ENCODE peak calls at places on chromosomes 2 and 18, in nine cellular contexts. L is astrocyte of the spinal cord, E is fibroblast of lung, U is lung, R is left ventricle myocardium inferior, O is right atrium auricular region, W is GM12865, N is colonic mucosa, P is pancreas. F is an unnamed sample.

GRCh38 chr2:241386519-241386918 is 30.4 kb downstream of the FARP2 start:
- DNase-seq in L (no peak), E (no peak), U (no peak), R (no peak), O (no peak), W (no peak), N (no peak), P (no peak), F (no peak)

GRCh38 chr18:6405237-6406074 is 9.3 kb downstream of the L3MBTL4 start:
- DNase-seq in L (peak; percentile 4), E (no peak), U (no peak), R (no peak), O (no peak), W (no peak), N (no peak), P (no peak), F (peak; percentile 1)

GRCh38 chr2:238163494-238164198 is 4.9 kb downstream of the ERFE start:
- DNase-seq in L (no peak), E (no peak), U (no peak), R (peak; percentile 13), O (no peak), W (no peak), N (no peak), P (no peak), F (no peak)

GRCh38 chr2:34096552-34097171 is 497.6 kb upstream of the FAM98A start:
- DNase-seq in L (peak; percentile 75), E (peak; percentile 77), U (peak; percentile 50), R (no peak), O (no peak), W (peak; percentile 59), N (peak; percentile 59), P (peak; percentile 57), F (peak; percentile 65)

GRCh38 chr2:241741016-241741415 is 6.6 kb downstream of the D2HGDH start:
- DNase-seq in L (peak; percentile 10), E (no peak), U (no peak), R (no peak), O (no peak), W (no peak), N (no peak), P (no peak), F (no peak)

GRCh38 chr2:232901711-232902578 is 31.9 kb downstream of the SNORC start:
- DNase-seq in L (peak; percentile 91), E (peak; percentile 88), U (no peak), R (no peak), O (no peak), W (no peak), N (no peak), P (no peak), F (peak; percentile 47)

GRCh38 chr18:51196116-51196810 is 1.2 kb downstream of the MEX3C start:
- DNase-seq in L (no peak), E (peak; percentile 39), U (peak; percentile 40), R (peak; percentile 47), O (peak; percentile 65), W (peak; percentile 46), N (peak; percentile 53), P (peak; percentile 52), F (no peak)

GRCh38 chr2:65554765-65555561 is 122.6 kb upstream of the SPRED2 start:
- DNase-seq in L (no peak), E (no peak), U (no peak), R (no peak), O (no peak), W (peak; percentile 71), N (no peak), P (no peak), F (no peak)

GRCh38 chr2:207129821-207130220 is 35.9 kb downstream of the KLF7 start:
- DNase-seq in L (no peak), E (no peak), U (no peak), R (no peak), O (no peak), W (no peak), N (no peak), P (no peak), F (no peak)

GRCh38 chr18:3388980-3389379 is 61.0 kb upstream of the TGIF1 start:
- DNase-seq in L (no peak), E (no peak), U (no peak), R (no peak), O (no peak), W (no peak), N (no peak), P (no peak), F (no peak)

GRCh38 chr18:8140841-8141501 is 468.3 kb upstream of the RAB12 start:
- DNase-seq in L (peak; percentile 69), E (peak; percentile 74), U (no peak), R (peak; percentile 51), O (peak; percentile 66), W (no peak), N (no peak), P (no peak), F (no peak)

GRCh38 chr2:84493494-84493893 is 22.8 kb upstream of the DNAH6 start:
- DNase-seq in L (peak; percentile 81), E (peak; percentile 81), U (no peak), R (no peak), O (no peak), W (no peak), N (no peak), P (no peak), F (peak; percentile 77)

GRCh38 chr18:27109403-27109802 is 75.7 kb downstream of the CHST9 start:
- DNase-seq in L (no peak), E (no peak), U (no peak), R (peak; percentile 17), O (no peak), W (no peak), N (no peak), P (no peak), F (no peak)

GRCh38 chr18:36711813-36712444 is 116.9 kb downstream of the TPGS2 start:
- DNase-seq in L (peak; percentile 86), E (peak; percentile 62), U (no peak), R (peak; percentile 23), O (peak; percentile 76), W (no peak), N (no peak), P (no peak), F (peak; percentile 51)

GRCh38 chr18:77133051-77133919 is 702 bp upstream of the MBP start:
- DNase-seq in L (no peak), E (no peak), U (peak; percentile 49), R (no peak), O (no peak), W (no peak), N (peak; percentile 50), P (peak; percentile 76), F (no peak)

GRCh38 chr2:217802261-217802660 is 200.5 kb downstream of the TNS1 start:
- DNase-seq in L (no peak), E (no peak), U (no peak), R (no peak), O (no peak), W (no peak), N (no peak), P (no peak), F (no peak)

GRCh38 chr2:86221066-86221684 is 21.9 kb downstream of the MRPL35 start:
- DNase-seq in L (peak; percentile 52), E (peak; percentile 58), U (no peak), R (no peak), O (peak; percentile 58), W (peak; percentile 81), N (peak; percentile 37), P (no peak), F (peak; percentile 48)

DNA sequence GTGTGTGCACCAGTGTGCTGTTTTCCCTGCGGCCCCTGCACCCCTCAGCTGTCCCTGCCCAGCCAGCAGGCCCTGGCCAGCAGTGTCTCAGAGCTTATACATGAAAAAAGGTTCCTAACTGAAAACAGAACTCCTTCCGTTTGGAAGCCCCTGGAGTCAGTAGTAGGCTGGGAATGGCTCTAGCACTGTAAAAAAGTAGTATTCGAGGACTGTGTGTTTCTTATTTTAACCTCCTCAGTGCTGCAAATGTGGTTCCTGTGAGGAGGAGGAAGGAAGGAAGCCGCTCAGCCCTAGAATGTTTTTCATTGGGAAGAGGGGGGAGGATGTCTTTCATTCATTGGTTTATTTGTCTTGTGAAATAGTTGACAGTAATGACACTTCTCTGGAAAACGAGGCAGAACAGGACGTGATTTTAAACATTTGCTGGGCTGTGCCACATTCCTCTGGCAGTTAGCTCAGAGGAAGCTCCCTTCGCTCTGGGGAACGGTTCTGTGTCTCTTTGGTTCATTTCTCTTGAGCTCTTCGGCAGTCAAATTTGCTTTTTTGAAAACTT is 103.5 kb downstream of the SPTBN1 start:
- DNase-seq in L (peak; percentile 84), E (peak; percentile 87), U (peak; percentile 54), R (no peak), O (peak; percentile 72), W (no peak), N (no peak), P (no peak), F (no peak)
- H3K4me3 ChIP-seq in L (peak overlapping the region; percentile 63), E (peak overlapping the region; percentile 70), U (peak overlapping the region; percentile 69), R (peak overlapping the region; percentile 66), O (peak overlapping the region; percentile 18), W (peak overlapping the region; percentile 97), N (peak overlapping the region; percentile 66), P (peak overlapping the region; percentile 72), F (peak overlapping the region; percentile 54)

GRCh38 chr2:136796339-136796738 is 31.0 kb downstream of the THSD7B start:
- DNase-seq in L (no peak), E (no peak), U (no peak), R (no peak), O (no peak), W (no peak), N (no peak), P (no peak), F (no peak)
- TF ChIP-seq CTCF in L (no peak), E (no peak), U (no peak), R (no peak), O (peak; percentile 19), W (peak; percentile 16), N (no peak), P (no peak), F (no peak)

DNA sequence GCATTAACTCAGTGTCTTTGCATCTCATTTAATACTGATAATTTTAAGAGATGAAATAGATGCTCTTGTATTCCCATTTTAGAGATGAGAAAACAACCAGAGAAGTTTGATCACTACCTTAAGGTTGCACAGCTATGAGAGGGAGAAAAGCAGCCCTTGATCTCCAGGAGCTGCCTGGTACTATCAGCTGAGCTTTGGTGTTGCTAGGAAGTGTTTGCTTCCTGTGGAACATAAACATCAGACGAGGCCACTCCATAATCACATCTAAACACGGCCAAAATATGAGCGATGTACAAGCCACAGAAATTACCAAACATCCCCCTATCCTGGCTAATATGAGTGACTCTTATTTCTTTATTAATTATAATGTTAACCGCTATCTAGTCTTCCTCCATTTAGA is 620 bp upstream of the WDFY1 start:
- DNase-seq in L (no peak), E (no peak), U (no peak), R (no peak), O (no peak), W (no peak), N (no peak), P (no peak), F (no peak)
- H3K4me3 ChIP-seq in L (no peak overlapping the region), E (peak overlapping the region; percentile 51), U (no peak overlapping the region), R (peak overlapping the region; percentile 100), O (no peak overlapping the region), W (peak overlapping the region; percentile 81), N (peak overlapping the region; percentile 72), P (peak overlapping the region; percentile 82), F (no peak overlapping the region)

DNA sequence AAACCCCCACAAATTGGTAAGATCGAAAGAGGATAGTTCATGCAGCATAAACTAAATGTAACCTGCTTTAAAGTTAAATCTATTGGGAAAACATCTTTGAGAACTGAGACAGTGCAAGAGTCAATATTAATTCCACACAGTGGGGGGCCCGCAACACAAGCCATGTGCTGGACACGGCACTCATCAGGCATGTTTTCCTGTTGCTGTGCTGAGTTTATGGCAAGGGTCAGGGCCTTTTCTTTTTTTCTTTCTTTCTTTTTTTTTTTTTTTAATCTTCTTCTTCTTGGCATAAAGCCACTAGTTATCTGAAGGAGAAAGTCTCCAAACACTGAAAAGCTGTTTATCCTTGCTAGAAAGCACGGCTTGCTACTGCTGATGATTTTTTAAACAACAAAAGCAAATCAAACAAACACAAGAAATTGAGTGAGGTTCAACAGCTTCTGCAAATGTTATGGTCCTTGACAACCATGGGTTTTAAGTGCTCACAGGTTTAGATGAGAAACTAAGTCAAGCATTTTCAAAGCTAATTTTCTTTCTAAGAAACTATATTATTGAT is 252.1 kb downstream of the ZNF521 start:
- DNase-seq in L (peak; percentile 49), E (peak; percentile 51), U (no peak), R (no peak), O (no peak), W (no peak), N (no peak), P (no peak), F (no peak)
- TF ChIP-seq CTCF in L (no peak), E (no peak), U (no peak), R (no peak), O (no peak), W (no peak), N (no peak), P (no peak), F (no peak)

F was measured in astrocyte of the cerebellum.